ENCODE peak calls at places on chromosome 5, in four cellular contexts. S, B, D and G are unnamed samples.

GRCh38 chr5:134145061-134145757 is 30.7 kb downstream of the TCF7 start:
- DNase-seq in S (no peak), D (no peak), B (no peak), G (no peak)

GRCh38 chr5:175599210-175599609 is 58.7 kb upstream of the HRH2 start:
- DNase-seq in B (no peak), S (no peak), D (no peak), G (no peak)

GRCh38 chr5:127941646-127942045 is 141.9 kb upstream of the SLC12A2 start:
- DNase-seq in B (no peak), S (no peak), D (no peak), G (peak; percentile 45)

GRCh38 chr5:54845567-54845941 is 139.8 kb downstream of the ESM1 start:
- DNase-seq in D (no peak), B (no peak), S (no peak), G (no peak)

GRCh38 chr5:179416906-179417470 is 71.7 kb upstream of the ADAMTS2 start:
- DNase-seq in S (no peak), B (no peak), D (no peak), G (no peak)

GRCh38 chr5:123371575-123372179 is 51.5 kb downstream of the CEP120 start:
- DNase-seq in S (peak; percentile 18), B (no peak), D (peak; percentile 30), G (peak; percentile 83)

GRCh38 chr5:138724470-138725146 is 28.6 kb upstream of the CTNNA1 start:
- DNase-seq in B (no peak), S (peak; percentile 43), D (no peak), G (no peak)

GRCh38 chr5:102958481-102959011 is 161.4 kb downstream of the GIN1 start:
- DNase-seq in D (no peak), S (no peak), B (no peak), G (no peak)

GRCh38 chr5:82421119-82421518 is 143.0 kb upstream of the RPS23 start:
- DNase-seq in D (no peak), B (peak; percentile 60), S (no peak), G (no peak)

GRCh38 chr5:64811050-64811640 is 42.4 kb downstream of the CWC27 start:
- DNase-seq in D (no peak), S (no peak), B (peak; percentile 65), G (no peak)

GRCh38 chr5:76365558-76365957 is 37.5 kb upstream of the IQGAP2 start:
- DNase-seq in B (no peak), S (no peak), D (no peak), G (no peak)

GRCh38 chr5:77423022-77423750 is 68.9 kb downstream of the WDR41 start:
- DNase-seq in D (no peak), B (peak; percentile 41), S (no peak), G (no peak)

GRCh38 chr5:135559342-135559741 is 19.4 kb downstream of the CXCL14 start:
- DNase-seq in S (no peak), B (no peak), D (no peak), G (no peak)

GRCh38 chr5:100706796-100707195 is 171.6 kb downstream of the FAM174A start:
- DNase-seq in S (no peak), D (no peak), B (no peak), G (no peak)

GRCh38 chr5:54178207-54178606 is 132.2 kb downstream of the ARL15 start:
- DNase-seq in S (no peak), D (no peak), B (no peak), G (no peak)

GRCh38 chr5:155850411-155850810 is 476.6 kb upstream of the SGCD start:
- DNase-seq in B (no peak), D (no peak), S (no peak), G (no peak)

GRCh38 chr5:31561936-31562335 is 29.8 kb downstream of the C5orf22 start:
- DNase-seq in D (no peak), S (no peak), B (no peak), G (no peak)

GRCh38 chr5:175840050-175840841 is 31.1 kb upstream of the CPLX2 start:
- DNase-seq in D (no peak), S (no peak), B (no peak), G (no peak)

GRCh38 chr5:55856511-55857246 is 5.5 kb downstream of the IL31RA start:
- DNase-seq in D (no peak), B (no peak), S (no peak), G (no peak)

GRCh38 chr5:96716007-96716406 is 53.8 kb downstream of the CAST start:
- DNase-seq in B (no peak), D (no peak), S (no peak), G (no peak)

GRCh38 chr5:103178167-103178566 is 58.1 kb downstream of the PPIP5K2 start:
- DNase-seq in B (no peak), S (no peak), D (no peak), G (no peak)

GRCh38 chr5:45627076-45627656 is 69.0 kb downstream of the HCN1 start:
- DNase-seq in D (no peak), B (no peak), S (no peak), G (no peak)

GRCh38 chr5:135048286-135048685 is 14.3 kb upstream of the PITX1 start:
- DNase-seq in D (no peak), S (no peak), B (no peak), G (no peak)

GRCh38 chr5:169064093-169064492 is 236.8 kb downstream of the SLIT3 start:
- DNase-seq in B (no peak), S (no peak), D (no peak), G (no peak)

GRCh38 chr5:11378462-11378861 is 525.8 kb downstream of the CTNND2 start:
- DNase-seq in S (no peak), D (no peak), B (peak; percentile 58), G (no peak)

GRCh38 chr5:135213034-135213386 is 179.0 kb upstream of the PITX1 start:
- DNase-seq in D (no peak), S (no peak), B (no peak), G (no peak)

GRCh38 chr5:180860273-180860886 is 696 bp downstream of the ZFP62 start:
- DNase-seq in D (no peak), S (peak; percentile 26), B (no peak), G (no peak)

GRCh38 chr5:127519527-127519926 is 2.1 kb downstream of the PRRC1 start:
- DNase-seq in D (no peak), S (no peak), B (no peak), G (no peak)

GRCh38 chr5:32710335-32710858 is 724 bp upstream of the NPR3 start:
- DNase-seq in S (peak; percentile 49), D (no peak), B (no peak), G (peak; percentile 43)

GRCh38 chr5:32710859-32711692 is at the start of gene NPR3:
- DNase-seq in S (peak; percentile 26), B (no peak), D (no peak), G (peak; percentile 36)

GRCh38 chr5:32711693-32712462 is 757 bp downstream of the NPR3 start:
- DNase-seq in D (no peak), S (peak; percentile 50), B (no peak), G (peak; percentile 45)

GRCh38 chr5:32708949-32709348 is 2.2 kb upstream of the NPR3 start:
- DNase-seq in S (no peak), D (no peak), B (no peak), G (no peak)

DNA sequence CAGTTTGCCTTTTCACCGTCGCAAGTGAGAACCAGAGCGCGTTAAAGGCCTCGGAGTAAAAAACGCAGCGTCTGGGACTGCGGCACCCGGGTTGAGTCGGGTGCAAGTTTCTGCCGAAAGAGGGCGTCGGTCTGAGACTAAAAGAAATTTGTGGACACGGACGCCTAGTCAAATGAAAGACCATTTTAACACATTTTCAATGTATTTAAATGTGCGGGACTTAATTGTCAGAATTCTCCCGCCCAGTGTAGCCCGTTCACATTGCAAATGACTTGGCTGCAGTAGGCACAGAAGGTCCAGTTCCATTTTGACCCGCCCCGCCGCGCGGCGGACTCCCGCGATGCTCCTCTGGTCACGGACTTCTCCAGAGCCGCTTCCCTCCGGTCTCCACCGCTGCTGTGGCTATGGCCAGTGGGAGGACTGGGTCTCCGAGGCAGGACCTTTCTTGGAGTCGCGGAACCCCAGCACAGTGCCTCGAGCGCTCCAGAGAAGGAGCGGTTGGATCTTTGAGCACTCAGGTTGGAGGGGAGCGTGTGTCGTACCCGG is 1.3 kb upstream of the NPR3 start:
- DNase-seq in D (peak; percentile 35), B (peak; percentile 46), S (peak; percentile 69), G (peak; percentile 81)
- TF ChIP-seq CTCF in D (peak; percentile 27), B (peak; percentile 85), S (peak; percentile 78), G (peak; percentile 74)

GRCh38 chr5:108148715-108149139 is 233.2 kb downstream of the FBXL17 start:
- DNase-seq in B (peak; percentile 0), D (no peak), S (no peak), G (no peak)
- TF ChIP-seq CTCF in B (peak; percentile 68), D (no peak), S (peak; percentile 62), G (peak; percentile 70)

DNA sequence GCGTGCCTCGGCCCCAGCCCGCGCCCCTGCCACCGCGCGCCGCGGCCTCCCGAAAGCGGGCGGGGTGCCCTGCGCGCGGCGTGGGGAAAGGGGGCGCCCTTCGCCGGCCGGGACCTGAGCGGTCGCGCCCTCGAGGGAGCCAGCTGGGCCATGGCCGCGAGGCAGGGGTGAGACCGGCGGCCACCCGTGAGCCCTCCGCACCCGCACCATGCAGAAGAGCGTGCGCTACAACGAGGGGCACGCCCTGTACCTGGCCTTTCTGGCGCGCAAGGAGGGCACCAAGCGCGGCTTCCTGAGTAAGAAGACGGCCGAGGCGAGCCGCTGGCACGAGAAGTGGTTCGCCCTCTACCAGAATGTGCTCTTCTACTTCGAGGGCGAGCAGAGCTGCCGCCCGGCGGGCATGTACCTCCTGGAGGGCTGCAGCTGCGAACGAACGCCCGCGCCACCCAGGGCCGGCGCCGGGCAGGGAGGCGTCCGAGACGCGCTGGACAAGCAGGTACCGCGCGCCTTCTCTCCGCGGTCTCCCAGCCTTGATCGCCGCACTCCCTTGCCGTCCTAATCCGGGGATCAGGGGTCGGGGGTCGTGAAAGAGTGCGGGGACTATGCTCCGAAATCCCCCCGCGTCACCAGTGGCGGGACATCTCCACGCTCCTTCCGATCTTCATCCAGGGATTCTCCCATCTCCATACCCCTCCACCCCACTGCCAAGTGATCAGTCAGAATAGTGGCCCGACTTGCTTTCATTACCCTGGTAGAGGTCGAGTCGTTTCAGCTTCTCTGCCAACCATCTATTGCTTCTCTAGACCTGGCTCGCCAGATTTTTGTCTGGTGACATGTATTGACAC is 590 bp downstream of the RASGRF2 start:
- DNase-seq in B (no peak), S (peak; percentile 28), D (no peak), G (peak; percentile 40)
- TF ChIP-seq CTCF in B (no peak), S (peak; percentile 40), D (no peak), G (no peak)

DNA sequence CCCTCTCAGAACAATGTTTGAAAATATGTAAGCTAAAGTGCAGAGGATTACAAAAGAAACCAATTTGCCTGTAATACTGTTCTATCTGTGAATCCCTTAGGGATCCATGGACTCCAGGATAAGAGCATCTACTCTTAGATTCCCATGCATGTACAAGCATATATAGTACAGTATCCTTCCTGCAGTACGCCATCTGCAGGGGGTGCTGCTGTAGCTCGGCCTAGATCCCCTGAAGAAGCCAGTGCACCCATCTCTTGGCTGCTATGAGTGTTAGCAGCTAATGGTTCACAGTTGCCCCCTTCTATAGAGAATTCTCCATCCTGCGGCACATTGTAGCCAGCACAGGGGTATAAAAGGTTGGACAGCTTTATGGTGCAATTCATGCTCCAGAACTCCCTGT is 61.8 kb upstream of the SLC30A5 start:
- DNase-seq in B (no peak), D (no peak), S (no peak), G (peak; percentile 20)
- TF ChIP-seq CTCF in B (peak; percentile 7), D (no peak), S (no peak), G (no peak)

GRCh38 chr5:117788596-117788995 is 1199.8 kb downstream of the DTWD2 start:
- DNase-seq in S (no peak), D (no peak), B (no peak), G (no peak)
- TF ChIP-seq CTCF in S (no peak), D (no peak), B (no peak), G (no peak)

GRCh38 chr5:173010547-173011464 is 27.2 kb downstream of the ATP6V0E1 start:
- DNase-seq in D (peak; percentile 30), S (peak; percentile 64), B (no peak), G (no peak)
- TF ChIP-seq CTCF in D (no peak), S (peak; percentile 74), B (peak; percentile 24), G (no peak)